ENCODE peak calls at places on chromosomes 2 and 18, in four cellular contexts. O, H, A and U are unnamed samples.

GRCh38 chr2:854460-854859 is 96.2 kb upstream of the SNTG2 start:
- DNase-seq in H (no peak), A (no peak), O (peak), U (peak)

GRCh38 chr18:9854801-9855676 is 30.7 kb upstream of the TXNDC2 start:
- DNase-seq in O (no peak), H (peak), A (no peak), U (no peak)

GRCh38 chr18:2846638-2847340 is at the start of gene EMILIN2:
- DNase-seq in O (peak), H (peak), A (no peak), U (peak)

GRCh38 chr2:188789951-188790350 is 184.2 kb upstream of the COL3A1 start:
- DNase-seq in H (no peak), A (no peak), O (no peak), U (no peak)

GRCh38 chr2:9764153-9764778 is 79.0 kb upstream of the TAF1B start:
- DNase-seq in H (no peak), A (no peak), O (no peak), U (no peak)

GRCh38 chr2:237540823-237541222 is 25.6 kb upstream of the PRLH start:
- DNase-seq in A (no peak), H (peak), O (no peak), U (no peak)

GRCh38 chr2:160910681-160911080 is 249.5 kb upstream of the TANK start:
- DNase-seq in A (no peak), H (peak), O (no peak), U (no peak)

GRCh38 chr2:156653670-156654069 is 217.5 kb downstream of the GPD2 start:
- DNase-seq in H (no peak), O (no peak), A (no peak), U (no peak)

GRCh38 chr2:173963323-173963816 is 1.8 kb downstream of the SP3 start:
- DNase-seq in O (no peak), A (no peak), H (peak), U (peak)

GRCh38 chr2:20675701-20676352 is 8.9 kb downstream of the GDF7 start:
- DNase-seq in A (no peak), H (no peak), O (peak), U (no peak)

GRCh38 chr2:164625378-164625971 is 4.2 kb upstream of the GRB14 start:
- DNase-seq in A (no peak), O (no peak), H (no peak), U (no peak)

GRCh38 chr2:68023904-68024303 is 38.9 kb downstream of the C1D start:
- DNase-seq in O (no peak), A (no peak), H (no peak), U (no peak)
- H2AK5ac ChIP-seq in O (no peak), A (no peak), H (no peak), U (no peak)

DNA sequence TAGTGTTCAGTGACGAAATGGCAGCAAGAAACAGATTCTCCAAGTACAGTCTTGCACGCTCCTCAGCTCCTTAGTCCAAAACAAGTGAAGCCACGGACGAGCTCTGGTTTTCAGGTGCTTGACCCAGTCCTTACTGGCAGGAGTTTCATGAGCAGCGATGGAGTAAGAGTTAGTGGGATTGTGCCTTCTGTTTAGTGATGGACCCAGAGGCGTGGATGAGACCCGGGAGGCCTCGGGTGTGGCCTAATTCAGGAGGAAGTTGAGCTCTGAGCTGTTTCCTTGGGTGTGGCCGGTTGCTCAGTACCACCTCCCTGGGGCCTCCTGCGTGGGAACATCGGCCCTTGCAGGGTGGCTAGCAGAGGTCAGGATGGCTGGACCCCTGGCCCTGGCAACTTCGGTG is 52.0 kb downstream of the KIF5C start:
- DNase-seq in O (no peak), A (no peak), H (no peak), U (peak)
- H4K8ac ChIP-seq in O (no peak), A (no peak), H (no peak), U (no peak)

GRCh38 chr2:42758341-42758740 is 5.6 kb downstream of the OXER1 start:
- DNase-seq in O (no peak), A (no peak), H (no peak), U (no peak)

GRCh38 chr2:42756150-42756549 is 7.8 kb downstream of the OXER1 start:
- DNase-seq in O (no peak), A (no peak), H (no peak), U (no peak)

GRCh38 chr2:42761554-42761953 is 2.4 kb downstream of the OXER1 start:
- DNase-seq in H (no peak), A (no peak), O (no peak), U (no peak)

GRCh38 chr2:42756956-42757513 is 6.9 kb downstream of the OXER1 start:
- DNase-seq in A (no peak), H (no peak), O (no peak), U (peak)

GRCh38 chr2:42758751-42759150 is 5.2 kb downstream of the OXER1 start:
- DNase-seq in H (no peak), A (no peak), O (no peak), U (no peak)
- H4K5ac ChIP-seq in H (no peak), A (no peak), O (no peak), U (no peak)

GRCh38 chr2:55099878-55100820 is 49.9 kb upstream of the RTN4 start:
- DNase-seq in O (no peak), H (peak), A (no peak), U (no peak)

GRCh38 chr2:55102056-55102812 is 52.0 kb upstream of the RTN4 start:
- DNase-seq in A (no peak), O (no peak), H (peak), U (no peak)

GRCh38 chr2:55097462-55098410 is 47.5 kb upstream of the RTN4 start:
- DNase-seq in H (no peak), A (no peak), O (no peak), U (no peak)

GRCh38 chr2:55097083-55097461 is 46.8 kb upstream of the RTN4 start:
- DNase-seq in O (no peak), H (no peak), A (no peak), U (no peak)

DNA sequence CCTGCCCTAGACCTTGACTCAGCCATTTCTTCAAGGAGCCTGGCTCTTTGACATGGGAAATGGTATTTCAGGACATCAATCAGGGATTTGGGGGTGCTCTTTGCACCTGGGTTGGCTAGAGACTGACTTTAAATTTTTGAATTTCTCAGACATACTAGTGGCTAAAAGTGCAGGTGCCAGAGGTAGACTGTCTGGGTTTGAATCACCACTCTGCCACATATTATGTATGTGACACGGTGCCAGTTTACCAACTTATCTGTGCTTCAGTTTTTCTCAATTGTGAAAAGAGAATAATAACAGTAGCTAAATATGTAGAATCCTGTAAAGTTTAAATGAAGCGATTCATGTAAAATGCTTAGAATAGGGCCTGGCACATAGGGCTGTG is 49.2 kb upstream of the RTN4 start:
- DNase-seq in A (no peak), H (no peak), O (no peak), U (no peak)
- H2AK5ac ChIP-seq in A (no peak), H (peak), O (no peak), U (no peak)

GRCh38 chr18:79548077-79548450 is 131.5 kb upstream of the CTDP1 start:
- DNase-seq in O (peak), A (no peak), H (no peak), U (no peak)
- H4K8ac ChIP-seq in O (no peak), A (no peak), H (no peak), U (no peak)

GRCh38 chr18:12777543-12777942 is 74.7 kb downstream of the PSMG2 start:
- DNase-seq in H (no peak), A (no peak), O (no peak), U (no peak)

GRCh38 chr18:12779043-12779442 is 76.2 kb downstream of the PSMG2 start:
- DNase-seq in A (no peak), H (no peak), O (no peak), U (peak)

GRCh38 chr18:12774982-12775381 is 72.1 kb downstream of the PSMG2 start:
- DNase-seq in A (no peak), O (no peak), H (no peak), U (peak)

GRCh38 chr18:12779456-12779855 is 76.6 kb downstream of the PSMG2 start:
- DNase-seq in H (no peak), O (no peak), A (no peak), U (no peak)

DNA sequence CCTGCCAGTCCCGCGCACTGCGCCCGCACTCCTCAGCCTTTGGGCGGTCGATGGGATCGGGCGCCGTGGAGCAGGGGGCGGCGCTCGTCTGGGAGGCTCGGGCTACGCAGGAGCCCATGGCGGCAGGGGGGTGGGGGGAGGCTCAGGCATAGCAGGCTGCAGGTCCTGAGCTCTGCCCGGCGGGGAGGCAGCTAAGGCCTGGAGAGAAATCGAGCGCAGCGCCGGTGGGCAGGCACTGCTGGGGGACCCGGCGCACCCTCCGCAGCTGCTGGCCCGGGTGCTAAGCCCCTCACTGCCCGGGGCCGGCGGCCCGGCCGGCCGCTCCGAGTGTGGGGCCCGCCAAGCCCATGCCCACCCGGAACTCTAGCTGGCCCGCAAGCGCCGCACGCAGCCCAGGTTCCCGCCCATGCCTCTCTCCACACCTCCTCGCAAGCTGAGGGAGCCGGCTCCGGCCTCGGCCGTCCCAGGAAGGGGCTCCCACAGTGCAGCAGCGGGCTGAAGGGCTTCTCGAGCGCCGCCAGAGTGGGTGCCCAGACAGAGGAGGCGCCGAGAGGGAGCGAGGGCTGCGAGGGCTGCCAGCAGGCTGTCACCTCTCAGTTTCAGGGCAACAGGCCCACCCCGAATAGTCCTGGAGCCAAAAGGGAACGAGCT is 74.1 kb downstream of the PSMG2 start:
- DNase-seq in A (no peak), O (peak), H (no peak), U (peak)
- H4K5ac ChIP-seq in A (no peak), O (no peak), H (no peak), U (no peak)